ENCODE peak calls at places on chromosomes 2 and 18, in four cellular contexts. U, Z, K and I are unnamed samples.

GRCh38 chr2:226637383-226637782 is 162.2 kb downstream of the IRS1 start:
- DNase-seq in U (no peak), Z (no peak), K (no peak), I (no peak)

GRCh38 chr18:47883771-47884413 is 46.6 kb downstream of the SMAD2 start:
- DNase-seq in U (peak), Z (no peak), K (no peak), I (no peak)

GRCh38 chr2:101307503-101307902 is 998 bp downstream of the RNF149 start:
- DNase-seq in U (no peak), Z (no peak), K (no peak), I (no peak)

GRCh38 chr2:54531558-54531957 is 75.4 kb downstream of the SPTBN1 start:
- DNase-seq in U (peak), Z (no peak), K (no peak), I (no peak)

GRCh38 chr2:234989183-234989701 is 37.4 kb downstream of the SH3BP4 start:
- DNase-seq in U (no peak), Z (no peak), K (no peak), I (no peak)

GRCh38 chr18:5297582-5297981 is 2.1 kb upstream of the ZBTB14 start:
- DNase-seq in U (no peak), Z (no peak), K (no peak), I (no peak)

GRCh38 chr2:105802587-105802986 is 57.9 kb downstream of the NCK2 start:
- DNase-seq in U (no peak), Z (no peak), K (no peak), I (no peak)

GRCh38 chr2:74867841-74868658 is 34.1 kb downstream of the HK2 start:
- DNase-seq in U (peak), Z (no peak), K (no peak), I (no peak)

GRCh38 chr2:154960802-154961583 is 262.5 kb downstream of the KCNJ3 start:
- DNase-seq in U (no peak), Z (no peak), K (no peak), I (no peak)

GRCh38 chr18:36580266-36580665 is 248.5 kb downstream of the TPGS2 start:
- DNase-seq in U (peak), Z (no peak), K (no peak), I (no peak)

GRCh38 chr2:237565974-237566373 is 400 bp upstream of the PRLH start:
- DNase-seq in U (no peak), Z (no peak), K (no peak), I (no peak)

GRCh38 chr2:96967964-96968363 is 18.4 kb downstream of the FAM178B start:
- DNase-seq in U (no peak), Z (no peak), K (no peak), I (no peak)

GRCh38 chr2:118250463-118250862 is 162.2 kb downstream of the INSIG2 start:
- DNase-seq in U (no peak), Z (no peak), K (no peak), I (peak)

GRCh38 chr2:85717308-85718005 is 23.3 kb downstream of the GNLY start:
- DNase-seq in U (peak), Z (no peak), K (no peak), I (no peak)

GRCh38 chr18:59988098-59988706 is 88.4 kb downstream of the PMAIP1 start:
- DNase-seq in U (peak), Z (no peak), K (no peak), I (peak)

GRCh38 chr2:121689356-121689755 is 40.1 kb upstream of the CLASP1 start:
- DNase-seq in U (peak), Z (no peak), K (no peak), I (peak)

GRCh38 chr2:105248316-105249070 is 7.0 kb downstream of the GPR45 start:
- DNase-seq in U (no peak), Z (no peak), K (no peak), I (no peak)

GRCh38 chr2:29597048-29597447 is 324.3 kb downstream of the ALK start:
- DNase-seq in U (no peak), Z (no peak), K (no peak), I (no peak)

GRCh38 chr2:23695214-23696162 is 231.4 kb downstream of the ATAD2B start:
- DNase-seq in U (no peak), Z (no peak), K (no peak), I (no peak)

GRCh38 chr2:73582364-73582763 is 59.9 kb downstream of the NAT8 start:
- DNase-seq in U (no peak), Z (no peak), K (no peak), I (no peak)
- H3K56ac ChIP-seq in U (no peak), Z (no peak), K (no peak), I (no peak)

DNA sequence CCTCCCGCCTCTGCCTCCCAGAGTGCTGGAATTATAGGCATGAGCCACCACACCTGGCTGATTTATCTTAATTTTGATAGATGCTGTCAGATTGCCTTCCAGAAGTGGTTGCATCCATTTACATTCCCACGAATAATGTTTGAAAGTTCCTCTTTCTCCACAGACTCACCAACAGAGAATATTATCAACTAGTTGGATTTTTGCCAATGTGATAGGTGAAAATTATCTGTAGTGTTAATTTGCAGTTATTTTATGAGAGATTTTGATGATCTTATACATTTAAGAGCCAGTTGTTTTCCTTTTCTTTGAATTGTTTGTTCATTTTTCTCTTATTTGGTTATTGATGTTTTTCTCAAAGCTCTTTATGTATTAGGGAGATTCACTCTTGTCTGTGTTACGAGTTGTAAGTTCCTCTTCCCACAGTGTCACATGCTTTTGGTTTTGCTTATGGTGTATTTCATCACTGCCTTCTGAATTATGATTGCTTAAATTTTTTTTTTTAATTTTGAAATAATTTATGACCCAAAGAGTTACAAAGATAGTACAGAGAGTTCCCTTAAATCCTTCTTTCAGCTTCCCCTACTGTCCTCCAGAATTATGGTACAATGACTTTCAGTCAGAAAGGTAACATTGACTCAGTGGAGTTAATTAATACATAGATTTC is 20.7 kb upstream of the NT5DC4 start:
- DNase-seq in U (no peak), Z (no peak), K (no peak), I (no peak)
- H3K56ac ChIP-seq in U (no peak), Z (no peak), K (no peak), I (no peak)

DNA sequence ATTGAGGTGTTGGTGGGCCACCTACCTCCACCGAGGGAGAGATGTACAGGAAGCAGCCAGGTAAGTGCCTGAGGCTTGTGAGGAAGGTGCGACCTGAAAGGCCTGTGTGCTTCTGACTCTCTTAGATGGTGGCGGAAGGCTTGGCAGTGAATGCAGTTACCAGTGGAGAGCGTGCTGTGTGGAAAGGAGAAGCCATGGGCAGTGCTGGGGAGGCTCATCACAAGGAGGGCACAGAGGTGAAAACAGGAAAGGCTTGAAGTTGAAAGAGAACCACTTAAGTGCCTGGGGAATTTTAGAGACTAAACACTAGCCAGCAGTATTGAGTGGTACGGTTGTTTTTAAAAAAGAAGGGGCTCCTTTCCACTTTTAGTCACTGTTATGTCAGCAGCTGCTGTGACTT is 130.9 kb downstream of the ZNF407 start:
- DNase-seq in U (no peak), Z (no peak), K (no peak), I (no peak)
- H3K56ac ChIP-seq in U (no peak), Z (no peak), K (no peak), I (no peak)

DNA sequence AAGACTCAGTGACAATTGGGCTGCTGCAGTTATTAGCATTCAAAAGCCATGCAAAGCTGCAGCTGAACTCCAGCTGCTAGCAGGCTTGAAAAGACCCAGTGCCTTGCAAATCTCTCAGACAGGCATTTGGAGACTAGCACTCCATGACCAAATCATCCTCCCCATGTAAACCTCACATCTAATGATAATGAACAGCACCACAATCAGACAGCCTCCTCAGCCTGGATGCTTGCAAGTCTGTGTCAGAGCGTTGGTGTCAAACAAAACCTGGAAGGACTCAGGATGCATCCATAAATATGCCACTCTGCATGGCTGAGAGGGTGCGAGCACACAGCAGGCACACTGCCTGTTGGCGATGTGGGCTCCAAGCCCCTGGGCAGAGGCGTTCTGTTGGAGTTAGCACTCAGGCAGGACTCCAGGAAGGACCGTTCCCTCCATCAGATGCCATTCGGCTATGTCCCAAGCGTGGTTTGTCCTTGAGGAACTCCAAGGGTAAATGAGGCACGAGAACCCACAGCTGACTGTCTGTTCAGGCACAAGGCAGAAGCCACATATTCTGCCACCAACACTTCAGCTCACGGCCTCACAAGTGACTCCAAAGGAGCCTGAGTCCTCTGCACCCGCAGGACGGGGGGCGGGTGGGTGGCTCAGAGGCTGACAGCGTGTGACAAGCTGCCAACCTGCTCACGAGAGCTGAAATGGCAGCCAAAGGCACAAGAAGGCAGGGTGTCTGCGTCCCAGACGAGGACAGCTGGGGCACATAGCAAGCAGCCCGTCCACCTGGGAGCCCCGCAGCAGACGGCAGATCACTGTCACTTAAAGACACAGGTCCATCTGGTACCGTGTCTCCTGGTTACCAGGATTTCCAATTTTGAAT is 183.8 kb downstream of the MYT1L start:
- DNase-seq in U (no peak), Z (peak), K (no peak), I (peak)
- H3K56ac ChIP-seq in U (no peak), Z (no peak), K (no peak), I (peak)